ENCODE peak calls at places on chromosomes 12 and 14, in five cellular contexts. W is SK-N-SH, D is stomach, I is HepG2, C is ovary. V is an unnamed sample.

GRCh38 chr12:38543151-38543550 is 226.6 kb downstream of the ALG10B start:
- DNase-seq in W (no peak), D (no peak), I (no peak), C (no peak), V (no peak)

GRCh38 chr12:117792471-117792870 is 176.3 kb downstream of the KSR2 start:
- DNase-seq in W (no peak), D (no peak), I (no peak), C (no peak), V (no peak)

GRCh38 chr14:90569606-90570462 is 173.0 kb downstream of the CALM1 start:
- DNase-seq in W (no peak), D (no peak), I (no peak), C (no peak), V (no peak)

GRCh38 chr12:42786400-42786799 is 196.9 kb upstream of the PRICKLE1 start:
- DNase-seq in W (no peak), D (no peak), I (no peak), C (no peak), V (no peak)

GRCh38 chr14:71465316-71465715 is 466.9 kb upstream of the RGS6 start:
- DNase-seq in W (no peak), D (no peak), I (no peak), C (no peak), V (no peak)

GRCh38 chr12:38507839-38508238 is 191.3 kb downstream of the ALG10B start:
- DNase-seq in W (no peak), D (no peak), I (no peak), C (no peak), V (no peak)

GRCh38 chr12:59596232-59597143 is 659 bp downstream of the SLC16A7 start:
- DNase-seq in W (peak; percentile 25), D (peak; percentile 82), I (peak; percentile 16), C (peak; percentile 82), V (peak; percentile 90)

GRCh38 chr14:77682158-77682553 is 25.7 kb downstream of the ALKBH1 start:
- DNase-seq in W (no peak), D (no peak), I (peak; percentile 27), C (no peak), V (no peak)

GRCh38 chr14:105142651-105143450 is 25.7 kb downstream of the JAG2 start:
- DNase-seq in W (peak; percentile 25), D (no peak), I (no peak), C (no peak), V (peak; percentile 55)

GRCh38 chr12:75766263-75767160 is 255.1 kb upstream of the KRR1 start:
- DNase-seq in W (no peak), D (no peak), I (peak; percentile 97), C (no peak), V (no peak)

GRCh38 chr14:38137005-38137404 is 70.7 kb upstream of the SSTR1 start:
- DNase-seq in W (no peak), D (no peak), I (no peak), C (no peak), V (no peak)

GRCh38 chr12:103852498-103852992 is 11.5 kb upstream of the NT5DC3 start:
- DNase-seq in W (no peak), D (no peak), I (peak; percentile 75), C (no peak), V (no peak)

GRCh38 chr12:49553512-49554088 is 14.3 kb downstream of the MCRS1 start:
- DNase-seq in W (peak; percentile 73), D (no peak), I (peak; percentile 58), C (no peak), V (no peak)

GRCh38 chr12:76552343-76552938 is 7.1 kb downstream of the OSBPL8 start:
- DNase-seq in W (no peak), D (no peak), I (no peak), C (no peak), V (no peak)

GRCh38 chr14:20679907-20680306 is 4.5 kb upstream of the RNASE4 start:
- DNase-seq in W (peak; percentile 29), D (no peak), I (peak; percentile 76), C (peak; percentile 41), V (no peak)

GRCh38 chr14:38210168-38210567 is 2.5 kb downstream of the SSTR1 start:
- DNase-seq in W (no peak), D (peak; percentile 45), I (no peak), C (no peak), V (no peak)

GRCh38 chr14:100588671-100589070 is 1.5 kb upstream of the BEGAIN start:
- DNase-seq in W (no peak), D (no peak), I (no peak), C (peak; percentile 4), V (no peak)

GRCh38 chr12:56338643-56339422 is at the start of gene IL23A:
- DNase-seq in W (no peak), D (no peak), I (no peak), C (no peak), V (no peak)

GRCh38 chr12:51127050-51127729 is 43.8 kb upstream of the CSRNP2 start:
- DNase-seq in W (no peak), D (no peak), I (no peak), C (no peak), V (no peak)

GRCh38 chr12:106646472-106646871 is 63.7 kb downstream of the RFX4 start:
- DNase-seq in W (no peak), D (no peak), I (no peak), C (no peak), V (no peak)

GRCh38 chr12:30357712-30358111 is 338.0 kb downstream of the IPO8 start:
- DNase-seq in W (no peak), D (no peak), I (no peak), C (no peak), V (no peak)

DNA sequence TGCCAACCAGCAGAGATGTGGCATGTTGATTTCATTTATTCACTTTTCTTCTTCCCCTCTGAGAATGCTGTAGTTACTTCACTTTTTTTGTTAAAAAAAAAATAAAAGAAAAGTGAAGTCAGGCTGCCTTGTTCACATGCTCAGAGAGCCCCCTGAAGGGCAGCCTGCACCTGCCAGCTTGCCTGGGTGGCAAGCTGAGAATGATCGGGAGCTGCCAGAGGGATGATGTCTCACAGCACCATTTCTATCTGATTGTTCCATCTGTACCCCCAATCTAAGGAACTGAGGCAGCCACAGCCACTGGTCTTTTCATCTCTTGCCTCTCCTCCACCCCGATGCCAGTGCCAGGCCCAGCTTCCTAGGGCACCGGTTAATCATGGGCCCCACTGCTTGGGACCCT is 118.2 kb downstream of the TSPAN9 start:
- DNase-seq in W (no peak), D (no peak), I (no peak), C (no peak), V (no peak)
- H3K4me1 ChIP-seq in W (peaks cover 13% of the 10 kb centered on the region), D (peaks cover 16% of the 10 kb centered on the region), I (peaks cover 18% of the 10 kb centered on the region), C (peaks cover 11% of the 10 kb centered on the region), V (peaks cover 16% of the 10 kb centered on the region)

GRCh38 chr12:65082411-65082810 is 38.7 kb downstream of the WIF1 start:
- DNase-seq in W (no peak), D (no peak), I (no peak), C (no peak), V (no peak)
- TF ChIP-seq EP300 in W (no peak), D (no peak), I (no peak), C (no peak), V (no peak)

GRCh38 chr12:32885831-32886230 is 10.7 kb downstream of the PKP2 start:
- DNase-seq in W (no peak), D (no peak), I (no peak), C (no peak), V (no peak)
- H3K4me1 ChIP-seq in W (peaks cover 7% of the 10 kb centered on the region), D (no peaks in the 10 kb centered on the region), I (peaks cover 14% of the 10 kb centered on the region), C (peaks cover 2% of the 10 kb centered on the region), V (no peaks in the 10 kb centered on the region)

GRCh38 chr12:46433829-46434228 is 61.3 kb upstream of the SLC38A2 start:
- DNase-seq in W (no peak), D (no peak), I (no peak), C (no peak), V (no peak)

GRCh38 chr12:46432325-46432724 is 59.8 kb upstream of the SLC38A2 start:
- DNase-seq in W (no peak), D (no peak), I (no peak), C (no peak), V (no peak)

GRCh38 chr12:46435625-46436024 is 63.1 kb upstream of the SLC38A2 start:
- DNase-seq in W (no peak), D (no peak), I (no peak), C (no peak), V (no peak)

DNA sequence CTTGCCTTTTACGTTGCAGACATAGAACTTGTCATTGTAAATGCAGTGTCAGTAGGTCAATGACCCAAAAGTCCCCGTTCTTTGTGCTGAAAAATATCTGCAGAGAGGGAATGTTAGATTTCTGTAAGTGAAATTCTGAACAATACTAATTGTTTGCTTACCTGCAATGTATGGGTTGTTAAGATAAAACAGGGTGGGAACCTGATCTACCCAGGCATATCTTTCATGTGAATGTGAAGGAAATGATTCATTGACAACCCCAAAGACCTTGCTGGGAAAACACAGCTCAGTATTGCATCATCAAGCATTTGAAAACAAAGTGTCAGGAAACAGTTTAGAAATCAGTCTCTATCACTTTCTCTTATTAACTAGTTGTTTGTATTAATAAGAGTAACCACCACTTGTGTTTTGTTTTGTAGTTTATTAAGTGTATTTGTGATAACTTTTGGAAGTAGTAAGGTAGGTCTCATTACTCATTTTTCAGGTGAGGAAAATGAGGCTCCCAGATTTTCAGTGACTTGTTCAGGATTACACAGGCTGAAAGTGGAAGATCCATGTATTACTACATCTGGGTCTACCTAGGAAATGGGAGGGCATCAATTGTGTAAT is 57.9 kb upstream of the SLC38A2 start:
- DNase-seq in W (no peak), D (no peak), I (peak; percentile 95), C (peak; percentile 35), V (no peak)
- TF ChIP-seq EP300 in W (peak; percentile 88), D (no peak), I (no peak), C (no peak), V (no peak)

DNA sequence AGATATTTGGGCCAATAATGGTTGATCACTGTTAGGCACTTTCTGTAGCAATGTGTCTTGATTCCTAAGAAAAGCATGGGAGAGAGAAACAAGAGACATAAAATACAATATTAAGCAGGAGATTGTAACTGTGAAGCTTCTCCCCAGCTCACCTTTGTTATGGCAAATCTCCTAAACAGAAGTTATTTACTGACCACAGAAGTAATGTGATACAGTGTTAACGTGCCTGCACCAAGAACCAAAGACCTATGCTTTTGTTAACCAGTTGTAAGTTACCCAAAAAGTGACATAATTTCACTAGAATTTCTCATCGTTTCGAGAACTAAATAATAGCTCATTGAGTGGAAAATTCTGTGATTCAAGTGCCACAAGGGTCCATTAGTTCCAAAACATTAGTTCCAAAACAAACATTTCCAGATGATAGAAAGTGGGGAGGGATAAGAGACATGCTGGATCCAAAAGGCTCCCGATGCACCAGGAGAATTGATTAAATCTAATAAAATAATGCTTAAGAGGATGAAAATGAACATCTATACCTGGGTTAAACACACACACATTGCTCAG is 14.3 kb downstream of the RERG start:
- DNase-seq in W (no peak), D (no peak), I (no peak), C (no peak), V (no peak)
- H3K4me1 ChIP-seq in W (no peaks in the 10 kb centered on the region), D (no peaks in the 10 kb centered on the region), I (no peaks in the 10 kb centered on the region), C (peaks cover 2% of the 10 kb centered on the region), V (peaks cover 46% of the 10 kb centered on the region)

DNA sequence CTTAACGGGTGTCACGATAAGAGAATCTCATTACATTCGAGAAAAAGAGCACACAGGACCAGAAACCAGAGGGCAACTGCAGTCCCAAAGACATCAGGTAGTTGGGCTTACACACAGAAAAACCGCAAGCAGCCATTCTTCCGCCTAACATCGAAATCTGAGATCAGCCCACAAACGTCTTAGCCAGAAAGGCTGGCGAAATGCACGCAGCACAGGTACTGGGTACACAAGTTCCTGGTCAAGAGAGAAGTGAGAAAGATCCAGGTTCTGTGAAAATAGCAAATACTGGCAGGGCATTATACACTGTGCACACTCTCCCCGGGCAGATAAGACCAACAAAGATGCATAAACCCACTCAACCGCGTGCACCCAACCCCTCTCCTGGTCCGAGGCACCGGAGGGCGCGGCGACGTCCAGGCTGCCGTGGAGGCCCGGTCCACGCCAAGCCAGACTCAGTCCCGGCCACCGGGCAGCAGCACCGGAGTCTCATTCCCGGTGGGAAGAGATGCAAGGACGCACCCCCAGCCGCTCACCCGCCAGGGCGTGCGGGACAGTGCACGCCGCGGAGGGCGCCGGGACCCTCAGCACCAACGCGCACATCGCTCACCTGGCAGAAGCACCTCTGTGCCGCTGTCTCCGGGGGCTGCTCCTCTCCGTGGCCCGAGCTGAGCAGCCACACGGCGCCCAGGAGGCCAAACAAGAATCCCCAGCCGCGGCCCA is 437 bp downstream of the ERO1A start:
- DNase-seq in W (peak; percentile 63), D (peak; percentile 64), I (peak; percentile 25), C (peak; percentile 31), V (no peak)
- TF ChIP-seq EP300 in W (no peak), D (no peak), I (no peak), C (no peak), V (no peak)

V was measured in suprapubic skin.